ENCODE peak calls at places on chromosomes 3 and 15, in five cellular contexts. Y is psoas muscle, L is AG10803, Z is mucosa of descending colon, K is IMR-90. S is an unnamed sample.

GRCh38 chr3:104669083-104669482 is 697.6 kb upstream of the ALCAM start:
- DNase-seq in Z (no peak), K (no peak), Y (no peak), L (no peak), S (no peak)

GRCh38 chr3:111850481-111850880 is 8.6 kb upstream of the PHLDB2 start:
- DNase-seq in Y (no peak), Z (no peak), K (peak), L (peak), S (peak)

GRCh38 chr15:57012557-57012956 is 94.1 kb downstream of the TCF12 start:
- DNase-seq in Y (no peak), L (no peak), Z (no peak), K (no peak), S (no peak)

GRCh38 chr3:17235311-17235710 is 350.6 kb downstream of the PLCL2 start:
- DNase-seq in K (no peak), Z (no peak), L (no peak), Y (no peak), S (no peak)

GRCh38 chr3:40317061-40317676 is 7.7 kb downstream of the EIF1B start:
- DNase-seq in L (peak), Z (peak), Y (no peak), K (peak), S (peak)

GRCh38 chr3:194140520-194141414 is 4.8 kb downstream of the HES1 start:
- DNase-seq in Z (peak), K (no peak), L (peak), Y (peak), S (peak)

GRCh38 chr3:78976200-78976599 is 791.6 kb downstream of the ROBO1 start:
- DNase-seq in Y (no peak), K (no peak), L (no peak), Z (no peak), S (no peak)

GRCh38 chr3:62688050-62688449 is 187.2 kb downstream of the CADPS start:
- DNase-seq in K (no peak), Z (no peak), L (peak), Y (no peak), S (peak)

GRCh38 chr3:32399030-32399620 is 7.5 kb downstream of the CMTM7 start:
- DNase-seq in Y (no peak), K (peak), L (peak), Z (peak), S (peak)

GRCh38 chr15:90306560-90306959 is 41.1 kb downstream of the NGRN start:
- DNase-seq in K (no peak), L (no peak), Y (no peak), Z (no peak), S (no peak)

GRCh38 chr3:98613616-98614015 is 20.2 kb upstream of the CPOX start:
- DNase-seq in Z (no peak), K (peak), L (peak), Y (no peak), S (no peak)

GRCh38 chr15:48498828-48499227 is 146.7 kb downstream of the FBN1 start:
- DNase-seq in Z (no peak), K (no peak), Y (no peak), L (no peak), S (no peak)

GRCh38 chr3:22542311-22542710 is 660.8 kb upstream of the UBE2E2 start:
- DNase-seq in L (no peak), Z (no peak), K (no peak), Y (no peak), S (peak)

GRCh38 chr15:37101634-37102314 is 1.4 kb upstream of the MEIS2 start:
- DNase-seq in Z (peak), L (peak), Y (peak), K (peak), S (peak)

GRCh38 chr3:40047406-40047805 is 238.0 kb downstream of the MYRIP start:
- DNase-seq in L (peak), Z (no peak), Y (no peak), K (no peak), S (no peak)

GRCh38 chr3:160169139-160169830 is 55.9 kb upstream of the C3orf80 start:
- DNase-seq in K (peak), Z (no peak), Y (no peak), L (peak), S (peak)

GRCh38 chr15:100712226-100712625 is 109.8 kb downstream of the ASB7 start:
- DNase-seq in K (peak), Z (peak), Y (peak), L (peak), S (peak)

GRCh38 chr15:63112871-63113270 is 8.8 kb upstream of the LACTB start:
- DNase-seq in K (peak), L (no peak), Z (no peak), Y (no peak), S (no peak)

GRCh38 chr3:194512895-194513601 is 26.2 kb upstream of the ATP13A3 start:
- DNase-seq in K (no peak), Z (no peak), Y (no peak), L (no peak), S (no peak)

GRCh38 chr15:28873585-28874139 is 12.1 kb upstream of the APBA2 start:
- DNase-seq in Z (no peak), Y (no peak), L (no peak), K (no peak), S (no peak)

GRCh38 chr15:34337557-34338306 is at the start of gene SLC12A6:
- DNase-seq in Z (peak), L (peak), K (peak), Y (peak), S (peak)
- TF ChIP-seq CTCF in Z (no peak), L (no peak), K (no peak), Y (no peak), S (no peak)

GRCh38 chr3:181741428-181741827 is 29.7 kb downstream of the SOX2 start:
- DNase-seq in Z (no peak), K (no peak), Y (no peak), L (no peak), S (no peak)
- H3K4me3 ChIP-seq in Z (no peak), K (no peak), Y (no peak), L (no peak), S (no peak)

GRCh38 chr15:99590913-99591646 is 25.3 kb downstream of the MEF2A start:
- DNase-seq in K (no peak), Z (no peak), Y (no peak), L (no peak), S (no peak)
- TF ChIP-seq CTCF in K (no peak), Z (no peak), Y (no peak), L (no peak), S (no peak)

GRCh38 chr3:146468234-146468931 is 978 bp downstream of the PLSCR2 start:
- DNase-seq in K (peak), Y (no peak), Z (peak), L (peak), S (peak)
- H3K4me3 ChIP-seq in K (no peak), Y (no peak), Z (no peak), L (no peak), S (no peak)

GRCh38 chr3:178137206-178137605 is 399.0 kb upstream of the KCNMB2 start:
- DNase-seq in L (peak), Z (no peak), K (peak), Y (no peak), S (no peak)
- TF ChIP-seq CTCF in L (no peak), Z (no peak), K (no peak), Y (no peak), S (no peak)

DNA sequence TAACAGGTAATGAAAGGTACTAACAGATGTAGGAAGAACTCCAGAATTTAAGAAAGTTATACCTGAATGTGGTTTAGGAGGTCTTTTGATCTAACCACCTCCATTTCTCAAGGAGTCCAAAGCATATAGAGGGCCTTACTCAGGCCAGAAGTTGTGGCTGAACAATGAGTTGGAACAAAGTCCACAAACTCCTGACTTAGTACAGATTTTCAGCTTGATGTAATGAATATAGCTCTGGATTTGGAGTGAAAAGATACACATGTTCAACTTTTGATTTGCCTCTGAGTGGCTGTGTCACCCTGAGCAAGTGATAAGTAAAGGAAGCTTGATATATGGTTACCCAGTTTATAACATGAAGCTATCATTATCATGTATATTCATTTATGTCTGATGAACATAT is 390.1 kb downstream of the LPP start:
- DNase-seq in K (no peak), Z (no peak), L (no peak), Y (no peak), S (no peak)
- H3K4me3 ChIP-seq in K (no peak), Z (no peak), L (no peak), Y (no peak), S (no peak)

GRCh38 chr3:146747928-146748327 is 142.8 kb upstream of the PLSCR5 start:
- DNase-seq in Z (no peak), Y (no peak), L (peak), K (peak), S (peak)
- TF ChIP-seq CTCF in Z (no peak), Y (no peak), L (peak), K (peak), S (peak)

S was measured in fibroblast of mammary gland.